ENCODE peak calls at places on chromosomes 7 and 10, in four cellular contexts. One of them, this sample, is unnamed.

GRCh38 chr7:119350334-119350733 is 922.6 kb upstream of the KCND2 start:
- DNase-seq in AG10803: no peak
- DNase-seq in GM23338: no peak
- DNase-seq in hepatocyte: no peak
- DNase-seq in this sample: no peak

GRCh38 chr7:43585521-43585920 is 2.6 kb downstream of the STK17A start:
- DNase-seq in hepatocyte: peak; percentile 30
- DNase-seq in AG10803: peak; percentile 81
- DNase-seq in GM23338: no peak
- DNase-seq in this sample: no peak

GRCh38 chr7:127589901-127590300 is 1.7 kb downstream of the ARF5 start:
- DNase-seq in hepatocyte: no peak
- DNase-seq in AG10803: peak; percentile 41
- DNase-seq in GM23338: no peak
- DNase-seq in this sample: no peak

GRCh38 chr7:47780555-47780954 is 167.7 kb downstream of the PKD1L1 start:
- DNase-seq in hepatocyte: no peak
- DNase-seq in AG10803: no peak
- DNase-seq in GM23338: no peak
- DNase-seq in this sample: no peak

GRCh38 chr10:43961523-43962345 is 313.1 kb upstream of the ZNF32 start:
- DNase-seq in AG10803: no peak
- DNase-seq in GM23338: no peak
- DNase-seq in hepatocyte: no peak
- DNase-seq in this sample: no peak

GRCh38 chr10:116720241-116721047 is 21.9 kb downstream of the HSPA12A start:
- DNase-seq in GM23338: no peak
- DNase-seq in hepatocyte: no peak
- DNase-seq in AG10803: no peak
- DNase-seq in this sample: no peak

GRCh38 chr10:129741280-129741977 is 222.6 kb downstream of the EBF3 start:
- DNase-seq in GM23338: no peak
- DNase-seq in hepatocyte: peak; percentile 2
- DNase-seq in AG10803: no peak
- DNase-seq in this sample: no peak

GRCh38 chr10:122102146-122102866 is 113.3 kb downstream of the TACC2 start:
- DNase-seq in GM23338: no peak
- DNase-seq in hepatocyte: no peak
- DNase-seq in AG10803: no peak
- DNase-seq in this sample: no peak

GRCh38 chr10:2623675-2624274 is 443.6 kb upstream of the PFKP start:
- DNase-seq in GM23338: no peak
- DNase-seq in hepatocyte: no peak
- DNase-seq in AG10803: no peak
- DNase-seq in this sample: no peak

GRCh38 chr10:51832652-51833383 is 133.4 kb upstream of the CSTF2T start:
- DNase-seq in GM23338: no peak
- DNase-seq in hepatocyte: no peak
- DNase-seq in AG10803: peak; percentile 50
- DNase-seq in this sample: no peak

GRCh38 chr10:76082956-76083355 is 651.5 kb downstream of the LRMDA start:
- DNase-seq in hepatocyte: no peak
- DNase-seq in GM23338: peak; percentile 98
- DNase-seq in AG10803: peak; percentile 34
- DNase-seq in this sample: no peak

GRCh38 chr7:78301361-78301760 is 502.8 kb downstream of the PHTF2 start:
- DNase-seq in hepatocyte: no peak
- DNase-seq in GM23338: no peak
- DNase-seq in AG10803: peak; percentile 87
- DNase-seq in this sample: no peak

GRCh38 chr10:122968698-122969097 is 11.5 kb upstream of the PSTK start:
- DNase-seq in GM23338: no peak
- DNase-seq in hepatocyte: no peak
- DNase-seq in AG10803: no peak
- DNase-seq in this sample: no peak

GRCh38 chr10:84152769-84153168 is 13.5 kb downstream of the GHITM start:
- DNase-seq in GM23338: no peak
- DNase-seq in hepatocyte: no peak
- DNase-seq in AG10803: no peak
- DNase-seq in this sample: no peak

GRCh38 chr7:40059057-40059456 is 75.4 kb downstream of the MPLKIP start:
- DNase-seq in hepatocyte: no peak
- DNase-seq in AG10803: no peak
- DNase-seq in GM23338: no peak
- DNase-seq in this sample: no peak

GRCh38 chr10:88293073-88293472 is 290.0 kb downstream of the RNLS start:
- DNase-seq in GM23338: no peak
- DNase-seq in AG10803: no peak
- DNase-seq in hepatocyte: no peak
- DNase-seq in this sample: no peak

GRCh38 chr10:44724415-44725174 is 186.5 kb upstream of the TMEM72 start:
- DNase-seq in GM23338: no peak
- DNase-seq in AG10803: peak; percentile 71
- DNase-seq in hepatocyte: no peak
- DNase-seq in this sample: no peak

GRCh38 chr7:10708447-10708846 is 265.2 kb upstream of the PHF14 start:
- DNase-seq in hepatocyte: peak; percentile 60
- DNase-seq in AG10803: no peak
- DNase-seq in GM23338: peak; percentile 73
- DNase-seq in this sample: peak; percentile 28

GRCh38 chr7:86939197-86939814 is 120.1 kb downstream of the ELAPOR2 start:
- DNase-seq in hepatocyte: peak; percentile 74
- DNase-seq in AG10803: peak; percentile 63
- DNase-seq in GM23338: peak; percentile 89
- DNase-seq in this sample: peak; percentile 69

GRCh38 chr10:62726638-62727037 is 77.9 kb upstream of the ADO start:
- DNase-seq in GM23338: no peak
- DNase-seq in hepatocyte: no peak
- DNase-seq in AG10803: no peak
- DNase-seq in this sample: no peak

GRCh38 chr10:22294694-22295093 is 21.5 kb upstream of the COMMD3 start:
- DNase-seq in AG10803: no peak
- DNase-seq in GM23338: no peak
- DNase-seq in hepatocyte: no peak
- DNase-seq in this sample: no peak

GRCh38 chr7:25852249-25852994 is 299.6 kb upstream of the NFE2L3 start:
- DNase-seq in GM23338: peak; percentile 64
- DNase-seq in AG10803: no peak
- DNase-seq in hepatocyte: peak; percentile 73
- DNase-seq in this sample: no peak

GRCh38 chr10:127151541-127151940 is 44.9 kb downstream of the INSYN2A start:
- DNase-seq in hepatocyte: no peak
- DNase-seq in GM23338: no peak
- DNase-seq in AG10803: no peak
- DNase-seq in this sample: no peak

GRCh38 chr10:37803269-37803668 is 54.1 kb downstream of the ZNF248 start:
- DNase-seq in GM23338: no peak
- DNase-seq in AG10803: no peak
- DNase-seq in hepatocyte: no peak
- DNase-seq in this sample: no peak

GRCh38 chr7:155373359-155374273 is 75.9 kb downstream of the INSIG1 start:
- DNase-seq in hepatocyte: no peak
- DNase-seq in AG10803: no peak
- DNase-seq in GM23338: peak; percentile 71
- DNase-seq in this sample: no peak

DNA sequence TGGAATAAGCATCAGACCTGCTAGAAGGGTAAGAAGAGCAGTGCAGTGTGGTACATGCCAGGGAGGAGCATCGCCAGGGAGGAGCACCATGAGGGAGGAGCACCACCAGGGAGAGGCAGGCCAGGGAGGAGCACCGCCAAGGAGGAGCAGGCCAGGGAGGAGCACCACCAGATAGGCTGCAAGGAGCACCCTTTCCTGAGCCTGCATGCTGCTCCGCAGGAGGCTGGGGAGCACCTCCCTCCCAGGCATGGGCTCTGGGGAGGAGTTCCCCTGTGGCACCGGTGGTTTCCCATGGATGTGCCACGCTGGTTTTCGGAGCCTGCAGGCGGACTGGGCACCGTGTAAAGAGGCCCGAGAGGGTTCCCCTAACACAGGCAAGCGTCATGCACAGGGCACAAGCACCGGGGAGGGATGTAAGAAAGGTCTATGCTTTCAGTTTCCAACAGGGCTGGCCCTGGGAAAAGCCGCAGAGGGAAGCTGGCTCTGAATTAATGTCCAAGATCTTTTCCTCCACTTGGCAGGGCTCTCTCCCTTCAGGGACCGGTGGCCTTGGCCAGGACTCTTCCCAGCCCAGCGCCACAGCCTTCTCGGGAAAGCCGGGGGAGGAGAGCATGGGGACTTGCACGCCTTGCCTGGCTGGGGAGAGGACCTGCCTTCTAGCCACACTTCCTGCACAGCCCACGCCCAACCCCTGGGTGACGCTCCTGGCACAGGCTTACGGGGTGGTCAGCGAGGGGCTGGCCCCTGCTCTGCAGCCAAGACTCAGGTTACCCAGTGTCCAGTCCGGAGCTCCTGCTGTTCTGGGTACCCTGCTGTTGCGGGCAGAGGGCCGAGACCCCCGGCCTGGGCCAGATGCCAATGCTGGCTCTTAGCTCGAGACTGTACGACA is 11.5 kb upstream of the GPER1 start:
- DNase-seq in AG10803: no peak
- DNase-seq in hepatocyte: no peak
- DNase-seq in GM23338: no peak
- DNase-seq in this sample: no peak
- TF ChIP-seq CTCF in AG10803: no peak
- TF ChIP-seq CTCF in hepatocyte: no peak
- TF ChIP-seq CTCF in GM23338: no peak
- TF ChIP-seq CTCF in this sample: no peak

DNA sequence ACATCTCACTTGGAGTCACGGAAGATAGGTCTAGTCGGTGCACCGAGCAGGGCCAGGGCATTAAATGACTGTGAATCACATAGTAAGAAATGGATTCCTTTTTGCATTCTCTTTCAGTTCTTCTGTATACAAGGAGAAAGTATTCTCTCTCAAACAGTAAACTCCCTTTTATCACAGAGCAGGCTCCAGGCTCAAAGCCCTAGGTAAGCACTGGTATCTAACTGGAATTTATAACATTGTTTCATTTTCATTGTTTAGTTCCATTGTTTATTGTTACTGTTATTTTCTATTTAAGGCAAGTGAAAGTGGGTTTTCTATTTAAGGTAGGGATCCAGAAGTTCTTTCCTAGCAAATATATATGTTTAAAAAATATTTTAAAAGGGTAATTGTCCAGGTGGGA is 44.1 kb upstream of the CDK1 start:
- DNase-seq in GM23338: no peak
- DNase-seq in AG10803: no peak
- DNase-seq in hepatocyte: no peak
- DNase-seq in this sample: no peak
- TF ChIP-seq CTCF in GM23338: no peak
- TF ChIP-seq CTCF in AG10803: no peak
- TF ChIP-seq CTCF in hepatocyte: no peak
- TF ChIP-seq CTCF in this sample: no peak

GRCh38 chr10:50226610-50227009 is 24.7 kb downstream of the ASAH2 start:
- DNase-seq in GM23338: no peak
- DNase-seq in AG10803: no peak
- DNase-seq in hepatocyte: no peak
- DNase-seq in this sample: no peak

GRCh38 chr10:50232261-50232639 is 19.1 kb downstream of the ASAH2 start:
- DNase-seq in hepatocyte: no peak
- DNase-seq in GM23338: no peak
- DNase-seq in AG10803: no peak
- DNase-seq in this sample: no peak

GRCh38 chr10:50229460-50229859 is 21.9 kb downstream of the ASAH2 start:
- DNase-seq in AG10803: no peak
- DNase-seq in hepatocyte: no peak
- DNase-seq in GM23338: no peak
- DNase-seq in this sample: no peak

GRCh38 chr10:50231515-50232260 is 19.6 kb downstream of the ASAH2 start:
- DNase-seq in AG10803: no peak
- DNase-seq in GM23338: no peak
- DNase-seq in hepatocyte: no peak
- DNase-seq in this sample: no peak

DNA sequence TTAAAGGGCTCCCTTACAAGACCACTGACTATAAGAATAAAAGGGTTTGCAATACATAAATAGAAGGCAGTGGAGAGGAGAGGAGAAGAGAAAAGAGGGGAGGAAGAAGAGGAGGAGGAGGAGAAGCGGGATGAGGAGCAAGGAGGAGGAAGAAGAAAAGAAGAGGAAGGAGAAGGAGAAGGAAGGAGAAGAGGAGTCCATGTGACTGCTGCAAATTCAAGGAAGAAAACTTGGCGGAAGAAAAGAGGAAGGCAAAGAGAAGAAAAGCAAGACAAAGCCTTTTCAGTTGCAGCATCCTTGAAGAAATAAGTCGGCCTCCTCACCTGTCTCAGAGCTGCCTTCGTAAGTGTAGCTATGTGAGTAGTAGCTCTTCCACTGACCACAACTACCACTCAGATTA is 22.6 kb downstream of the ASAH2 start:
- DNase-seq in GM23338: no peak
- DNase-seq in hepatocyte: no peak
- DNase-seq in AG10803: no peak
- DNase-seq in this sample: no peak
- TF ChIP-seq CTCF in GM23338: no peak
- TF ChIP-seq CTCF in hepatocyte: no peak
- TF ChIP-seq CTCF in AG10803: no peak
- TF ChIP-seq CTCF in this sample: no peak

DNA sequence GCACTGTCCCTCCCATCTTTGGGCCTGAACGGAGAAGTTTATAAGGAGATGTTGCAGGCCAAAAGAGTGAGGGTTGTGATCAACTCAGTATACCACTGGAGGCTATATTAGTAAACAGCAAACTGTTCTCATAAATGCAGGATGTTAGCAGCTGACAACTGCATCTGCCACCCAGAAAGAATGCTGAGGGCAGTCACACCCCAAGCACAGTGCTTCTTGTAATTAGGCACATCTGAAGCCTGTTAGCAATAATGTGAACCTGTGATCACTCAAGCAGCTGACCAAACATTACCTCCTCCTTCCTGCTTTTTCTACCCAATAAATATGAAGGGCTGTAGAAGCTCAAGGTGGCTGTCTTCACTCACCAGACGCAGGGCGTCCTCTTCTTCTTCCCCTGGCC is 38.3 kb upstream of the ZNF138 start:
- DNase-seq in GM23338: no peak
- DNase-seq in hepatocyte: no peak
- DNase-seq in AG10803: no peak
- DNase-seq in this sample: no peak
- TF ChIP-seq CTCF in GM23338: no peak
- TF ChIP-seq CTCF in hepatocyte: no peak
- TF ChIP-seq CTCF in AG10803: no peak
- TF ChIP-seq CTCF in this sample: no peak